ENCODE peak calls at places on chromosomes 6 and 20, in nine cellular contexts. A is heart left ventricle, Y is uterus, F is IMR-90, O is ovary, B is adrenal gland, K is endothelial cell of umbilical vein, I is HCT116, R is tibial nerve. D is an unnamed sample.
A peak's percentile ranks its signal among the peaks of the same experiment; 100 is the strongest.

GRCh38 chr6:79868098-79868722 is 79.1 kb downstream of the ELOVL4 start:
- DNase-seq in I (peak; percentile 76), B (peak; percentile 55), R (no peak), Y (no peak), K (peak; percentile 81), A (no peak), O (no peak), F (peak; percentile 62), D (no peak)

GRCh38 chr20:63406617-63407245 is 45.6 kb upstream of the CHRNA4 start:
- DNase-seq in F (no peak), A (no peak), R (no peak), Y (no peak), K (no peak), I (no peak), B (no peak), O (no peak), D (no peak)

GRCh38 chr6:78629154-78629721 is 238.1 kb upstream of the IRAK1BP1 start:
- DNase-seq in R (no peak), I (no peak), F (peak; percentile 14), Y (no peak), O (no peak), K (peak; percentile 26), B (peak; percentile 55), A (no peak), D (no peak)

GRCh38 chr20:64152906-64153305 is 11.3 kb upstream of the MYT1 start:
- DNase-seq in Y (no peak), O (no peak), F (no peak), A (peak; percentile 4), R (no peak), B (no peak), I (no peak), K (no peak), D (peak; percentile 73)

GRCh38 chr6:10385512-10386132 is 29.3 kb downstream of the TFAP2A start:
- DNase-seq in O (no peak), Y (no peak), I (no peak), K (no peak), R (no peak), B (no peak), A (no peak), F (no peak), D (no peak)

GRCh38 chr20:35312348-35312747 is 20.1 kb upstream of the FAM83C start:
- DNase-seq in R (no peak), O (no peak), Y (no peak), B (no peak), K (peak; percentile 64), I (peak; percentile 62), F (peak; percentile 96), A (no peak), D (no peak)

GRCh38 chr20:33663161-33664084 is 1.3 kb downstream of the C20orf144 start:
- DNase-seq in F (peak; percentile 60), R (peak; percentile 58), O (peak; percentile 83), B (peak; percentile 83), Y (peak; percentile 80), K (peak; percentile 43), I (no peak), A (peak; percentile 87), D (peak; percentile 99)

GRCh38 chr6:87623248-87623647 is 33.3 kb downstream of the ORC3 start:
- DNase-seq in R (no peak), F (peak; percentile 45), K (peak; percentile 21), I (no peak), A (no peak), Y (no peak), O (no peak), B (no peak), D (no peak)

GRCh38 chr20:62369508-62370114 is 2.5 kb upstream of the LAMA5 start:
- DNase-seq in F (no peak), K (no peak), B (no peak), R (no peak), Y (no peak), O (no peak), A (no peak), I (no peak), D (no peak)

GRCh38 chr6:25454141-25454540 is 175.0 kb downstream of the CARMIL1 start:
- DNase-seq in A (no peak), R (no peak), B (no peak), O (no peak), I (no peak), K (no peak), Y (no peak), F (peak; percentile 6), D (no peak)

GRCh38 chr6:169282043-169282442 is 28.4 kb upstream of the THBS2 start:
- DNase-seq in B (no peak), Y (no peak), I (no peak), O (no peak), K (no peak), F (no peak), R (no peak), A (no peak), D (no peak)

GRCh38 chr6:2231438-2231837 is 14.0 kb downstream of the GMDS start:
- DNase-seq in B (no peak), R (no peak), O (no peak), K (no peak), A (no peak), Y (no peak), I (no peak), F (peak; percentile 18), D (no peak)

GRCh38 chr6:129136751-129137150 is 253.8 kb downstream of the LAMA2 start:
- DNase-seq in F (no peak), I (no peak), O (no peak), A (no peak), K (no peak), Y (no peak), R (no peak), B (no peak), D (no peak)

GRCh38 chr6:129131282-129131681 is 248.3 kb downstream of the LAMA2 start:
- DNase-seq in O (no peak), I (no peak), Y (peak; percentile 38), K (no peak), R (peak; percentile 60), F (no peak), A (peak; percentile 59), B (peak; percentile 57), D (no peak)

GRCh38 chr6:129134535-129134934 is 251.6 kb downstream of the LAMA2 start:
- DNase-seq in Y (no peak), B (no peak), I (no peak), A (peak; percentile 42), R (no peak), K (no peak), O (no peak), F (no peak), D (no peak)

GRCh38 chr6:129135421-129135820 is 252.5 kb downstream of the LAMA2 start:
- DNase-seq in F (no peak), I (no peak), O (no peak), A (no peak), K (no peak), Y (no peak), R (no peak), B (no peak), D (no peak)

DNA sequence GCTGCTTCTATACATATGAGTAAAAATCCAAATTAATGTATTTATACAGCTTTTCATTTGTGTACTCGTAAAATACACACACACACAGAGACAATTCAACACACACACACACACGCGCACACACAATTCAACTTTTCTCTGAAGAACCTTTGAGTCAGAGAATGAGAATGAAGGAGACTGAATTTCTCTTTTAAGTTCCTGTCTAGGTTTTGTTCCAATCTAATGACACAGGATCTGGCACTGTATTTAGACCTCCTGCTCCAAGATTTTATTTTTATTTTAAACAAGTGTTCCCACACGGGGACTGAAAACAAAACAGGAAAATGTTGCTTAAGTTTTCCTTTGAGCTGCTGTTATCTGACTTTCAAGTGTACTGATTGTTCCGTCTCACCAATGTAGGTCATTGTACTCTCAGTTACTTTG is 250.8 kb downstream of the LAMA2 start:
- DNase-seq in R (no peak), K (peak; percentile 89), B (no peak), A (no peak), F (peak; percentile 39), Y (peak; percentile 26), I (no peak), O (peak; percentile 41), D (no peak)
- TF ChIP-seq POLR2A in R (no peak), K (no peak), B (no peak), A (no peak), F (no peak), Y (no peak), I (no peak), O (no peak), D (no peak)

DNA sequence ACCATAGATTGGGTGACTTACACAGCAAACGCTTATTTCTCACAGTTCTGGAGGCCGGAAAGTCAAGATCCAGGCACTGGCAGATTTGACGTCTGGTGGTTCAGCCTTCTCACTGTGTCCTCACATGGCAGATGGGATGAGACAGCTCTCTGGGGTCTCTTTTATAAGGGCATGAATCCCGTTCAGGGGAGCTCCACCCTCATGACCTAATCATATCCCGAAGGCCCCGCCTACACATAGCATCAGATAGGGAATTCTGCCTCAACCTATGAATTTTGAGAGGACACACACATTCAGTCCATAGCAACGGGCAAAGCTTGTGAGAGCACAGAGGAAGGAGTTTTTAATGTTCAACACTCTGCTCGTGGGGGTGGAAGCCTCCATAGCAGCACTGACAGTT is 27.5 kb downstream of the DAAM2 start:
- DNase-seq in O (no peak), A (peak; percentile 35), I (no peak), F (no peak), R (no peak), K (no peak), Y (no peak), B (no peak), D (no peak)
- H3K4me1 ChIP-seq in O (peaks cover 18% of the 10 kb centered on the region), A (peaks cover 65% of the 10 kb centered on the region), I (no peaks in the 10 kb centered on the region), F (peaks cover 29% of the 10 kb centered on the region), R (peaks cover 88% of the 10 kb centered on the region), K (no peaks in the 10 kb centered on the region), Y (peaks cover 6% of the 10 kb centered on the region), B (peaks cover 45% of the 10 kb centered on the region), D (peaks cover 84% of the 10 kb centered on the region)

GRCh38 chr6:28489366-28490190 is 26.0 kb downstream of the GPX6 start:
- DNase-seq in Y (peak; percentile 80), K (peak; percentile 58), O (peak; percentile 86), F (peak; percentile 74), I (peak; percentile 62), B (no peak), R (no peak), A (peak; percentile 53), D (no peak)
- TF ChIP-seq POLR2A in Y (no peak), K (no peak), O (peak; percentile 42), F (no peak), I (no peak), B (no peak), R (no peak), A (no peak), D (no peak)

GRCh38 chr20:44704551-44704971 is 10.6 kb upstream of the CCN5 start:
- DNase-seq in Y (no peak), A (no peak), K (no peak), R (no peak), B (no peak), O (no peak), F (peak; percentile 79), I (no peak), D (no peak)
- H3K4me1 ChIP-seq in Y (peaks cover 31% of the 10 kb centered on the region), A (peaks cover 32% of the 10 kb centered on the region), K (peaks cover 13% of the 10 kb centered on the region), R (peaks cover 31% of the 10 kb centered on the region), B (peaks cover 25% of the 10 kb centered on the region), O (peaks cover 47% of the 10 kb centered on the region), F (peaks cover 39% of the 10 kb centered on the region), I (peaks cover 11% of the 10 kb centered on the region), D (peaks cover 13% of the 10 kb centered on the region)

GRCh38 chr6:157317129-157317814 is 6.0 kb downstream of the TMEM242 start:
- DNase-seq in A (peak; percentile 83), O (peak; percentile 74), K (peak; percentile 98), F (peak; percentile 92), Y (peak; percentile 82), R (peak; percentile 79), B (peak; percentile 98), I (peak; percentile 51), D (no peak)
- TF ChIP-seq POLR2A in A (no peak), O (no peak), K (no peak), F (no peak), Y (no peak), R (no peak), B (no peak), I (no peak), D (no peak)